ENCODE peak calls at places on chromosomes 4 and X, in ten cellular contexts. One of them, this sample, is unnamed.

GRCh38 chrX:45849261-45849660 is 648.6 kb upstream of the DIPK2B start:
- DNase-seq in tibial nerve: no peak
- DNase-seq in GM23248: peak; percentile 80
- DNase-seq in HCT116: peak; percentile 57
- DNase-seq in heart right ventricle: peak; percentile 2
- DNase-seq in fibroblast of lung: peak; percentile 91
- DNase-seq in CD8-positive, alpha-beta T cell: no peak
- DNase-seq in right lobe of liver: no peak
- DNase-seq in neuronal stem cell: no peak
- DNase-seq in hepatocyte: peak; percentile 50
- DNase-seq in this sample: peak; percentile 16

GRCh38 chrX:152992120-152992519 is 1.8 kb downstream of the PNMA5 start:
- DNase-seq in hepatocyte: no peak
- DNase-seq in tibial nerve: no peak
- DNase-seq in HCT116: no peak
- DNase-seq in GM23248: no peak
- DNase-seq in heart right ventricle: no peak
- DNase-seq in CD8-positive, alpha-beta T cell: no peak
- DNase-seq in neuronal stem cell: no peak
- DNase-seq in right lobe of liver: no peak
- DNase-seq in fibroblast of lung: no peak
- DNase-seq in this sample: no peak

GRCh38 chrX:12779534-12779933 is 11.7 kb upstream of the PRPS2 start:
- DNase-seq in GM23248: no peak
- DNase-seq in hepatocyte: peak; percentile 58
- DNase-seq in right lobe of liver: no peak
- DNase-seq in heart right ventricle: no peak
- DNase-seq in fibroblast of lung: peak; percentile 25
- DNase-seq in tibial nerve: no peak
- DNase-seq in HCT116: no peak
- DNase-seq in neuronal stem cell: no peak
- DNase-seq in CD8-positive, alpha-beta T cell: no peak
- DNase-seq in this sample: no peak

GRCh38 chrX:25344191-25344936 is 328.6 kb upstream of the ARX start:
- DNase-seq in HCT116: no peak
- DNase-seq in fibroblast of lung: no peak
- DNase-seq in right lobe of liver: no peak
- DNase-seq in neuronal stem cell: no peak
- DNase-seq in heart right ventricle: no peak
- DNase-seq in GM23248: no peak
- DNase-seq in tibial nerve: no peak
- DNase-seq in CD8-positive, alpha-beta T cell: no peak
- DNase-seq in hepatocyte: no peak
- DNase-seq in this sample: no peak

GRCh38 chr4:15003891-15004700 is 1.8 kb downstream of the CPEB2 start:
- DNase-seq in heart right ventricle: peak; percentile 32
- DNase-seq in tibial nerve: peak; percentile 27
- DNase-seq in neuronal stem cell: peak; percentile 27
- DNase-seq in CD8-positive, alpha-beta T cell: peak; percentile 38
- DNase-seq in GM23248: peak; percentile 61
- DNase-seq in fibroblast of lung: peak; percentile 23
- DNase-seq in HCT116: no peak
- DNase-seq in right lobe of liver: peak; percentile 67
- DNase-seq in hepatocyte: peak; percentile 73
- DNase-seq in this sample: peak; percentile 76

GRCh38 chr4:183444953-183445543 is 612 bp downstream of the CDKN2AIP start:
- DNase-seq in heart right ventricle: peak; percentile 27
- DNase-seq in neuronal stem cell: no peak
- DNase-seq in hepatocyte: no peak
- DNase-seq in GM23248: peak; percentile 54
- DNase-seq in tibial nerve: peak; percentile 16
- DNase-seq in fibroblast of lung: peak; percentile 20
- DNase-seq in right lobe of liver: no peak
- DNase-seq in HCT116: no peak
- DNase-seq in CD8-positive, alpha-beta T cell: no peak
- DNase-seq in this sample: no peak

GRCh38 chr4:86367577-86367976 is 7.7 kb upstream of the MAPK10 start:
- DNase-seq in CD8-positive, alpha-beta T cell: no peak
- DNase-seq in hepatocyte: no peak
- DNase-seq in right lobe of liver: no peak
- DNase-seq in neuronal stem cell: no peak
- DNase-seq in HCT116: no peak
- DNase-seq in tibial nerve: no peak
- DNase-seq in GM23248: peak; percentile 58
- DNase-seq in heart right ventricle: no peak
- DNase-seq in fibroblast of lung: no peak
- DNase-seq in this sample: no peak

GRCh38 chrX:17405225-17405969 is 30.4 kb downstream of the NHS start:
- DNase-seq in right lobe of liver: no peak
- DNase-seq in HCT116: peak; percentile 66
- DNase-seq in CD8-positive, alpha-beta T cell: no peak
- DNase-seq in GM23248: peak; percentile 58
- DNase-seq in heart right ventricle: no peak
- DNase-seq in hepatocyte: peak; percentile 20
- DNase-seq in fibroblast of lung: peak; percentile 87
- DNase-seq in neuronal stem cell: no peak
- DNase-seq in tibial nerve: no peak
- DNase-seq in this sample: no peak

GRCh38 chr4:2069161-2069971 is 10.2 kb downstream of the NAT8L start:
- DNase-seq in CD8-positive, alpha-beta T cell: no peak
- DNase-seq in GM23248: no peak
- DNase-seq in tibial nerve: no peak
- DNase-seq in neuronal stem cell: no peak
- DNase-seq in hepatocyte: no peak
- DNase-seq in heart right ventricle: no peak
- DNase-seq in HCT116: no peak
- DNase-seq in fibroblast of lung: no peak
- DNase-seq in right lobe of liver: no peak
- DNase-seq in this sample: no peak

GRCh38 chr4:141909541-141909940 is 273.2 kb downstream of the IL15 start:
- DNase-seq in fibroblast of lung: no peak
- DNase-seq in tibial nerve: no peak
- DNase-seq in CD8-positive, alpha-beta T cell: no peak
- DNase-seq in GM23248: no peak
- DNase-seq in neuronal stem cell: no peak
- DNase-seq in heart right ventricle: no peak
- DNase-seq in hepatocyte: no peak
- DNase-seq in HCT116: no peak
- DNase-seq in right lobe of liver: no peak
- DNase-seq in this sample: no peak

GRCh38 chr4:39032218-39033085 is at the start of gene TMEM156:
- DNase-seq in HCT116: no peak
- DNase-seq in right lobe of liver: no peak
- DNase-seq in GM23248: peak; percentile 50
- DNase-seq in hepatocyte: no peak
- DNase-seq in tibial nerve: no peak
- DNase-seq in neuronal stem cell: no peak
- DNase-seq in heart right ventricle: no peak
- DNase-seq in CD8-positive, alpha-beta T cell: no peak
- DNase-seq in fibroblast of lung: no peak
- DNase-seq in this sample: peak; percentile 70

GRCh38 chr4:185381794-185382193 is 13.9 kb downstream of the LRP2BP start:
- DNase-seq in hepatocyte: no peak
- DNase-seq in heart right ventricle: no peak
- DNase-seq in CD8-positive, alpha-beta T cell: no peak
- DNase-seq in HCT116: no peak
- DNase-seq in neuronal stem cell: no peak
- DNase-seq in fibroblast of lung: peak; percentile 33
- DNase-seq in tibial nerve: no peak
- DNase-seq in GM23248: peak; percentile 51
- DNase-seq in right lobe of liver: no peak
- DNase-seq in this sample: no peak

DNA sequence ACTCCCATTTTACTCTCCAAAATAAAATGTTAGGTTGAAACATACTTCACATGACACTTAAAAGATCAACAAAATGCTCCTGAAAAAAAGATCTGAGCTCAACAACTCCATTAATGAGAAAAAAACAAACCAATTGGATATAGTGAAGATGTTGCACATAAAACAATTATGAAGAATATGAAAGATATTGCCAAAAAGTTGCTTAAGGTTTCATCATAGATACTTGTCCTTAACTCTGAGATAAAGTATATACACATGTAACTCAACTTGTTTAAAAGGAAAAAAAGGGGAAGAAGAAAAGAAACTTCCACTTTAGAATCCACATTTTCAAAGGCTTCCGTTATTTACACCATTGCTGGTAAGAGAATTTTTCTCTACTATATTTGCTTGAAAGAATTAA is 2.7 kb downstream of the AFAP1 start:
- DNase-seq in HCT116: no peak
- DNase-seq in heart right ventricle: no peak
- DNase-seq in GM23248: peak; percentile 35
- DNase-seq in right lobe of liver: no peak
- DNase-seq in fibroblast of lung: no peak
- DNase-seq in neuronal stem cell: no peak
- DNase-seq in tibial nerve: no peak
- DNase-seq in hepatocyte: no peak
- DNase-seq in CD8-positive, alpha-beta T cell: no peak
- DNase-seq in this sample: no peak
- H3K4me3 ChIP-seq in HCT116: no peak overlapping the region
- H3K4me3 ChIP-seq in heart right ventricle: no peak overlapping the region
- H3K4me3 ChIP-seq in GM23248: peak overlapping the region; percentile 93
- H3K4me3 ChIP-seq in right lobe of liver: no peak overlapping the region
- H3K4me3 ChIP-seq in fibroblast of lung: peak overlapping the region; percentile 54
- H3K4me3 ChIP-seq in neuronal stem cell: no peak overlapping the region
- H3K4me3 ChIP-seq in tibial nerve: peak overlapping the region; percentile 94
- H3K4me3 ChIP-seq in hepatocyte: no peak overlapping the region
- H3K4me3 ChIP-seq in CD8-positive, alpha-beta T cell: no peak overlapping the region
- H3K4me3 ChIP-seq in this sample: no peak overlapping the region

GRCh38 chr4:122453384-122454000 is 3.0 kb downstream of the IL2 start:
- DNase-seq in right lobe of liver: no peak
- DNase-seq in neuronal stem cell: no peak
- DNase-seq in HCT116: no peak
- DNase-seq in GM23248: no peak
- DNase-seq in tibial nerve: no peak
- DNase-seq in CD8-positive, alpha-beta T cell: no peak
- DNase-seq in hepatocyte: no peak
- DNase-seq in heart right ventricle: no peak
- DNase-seq in fibroblast of lung: no peak
- DNase-seq in this sample: no peak

GRCh38 chr4:122456228-122457106 is at the start of gene IL2:
- DNase-seq in heart right ventricle: no peak
- DNase-seq in right lobe of liver: no peak
- DNase-seq in GM23248: no peak
- DNase-seq in fibroblast of lung: no peak
- DNase-seq in CD8-positive, alpha-beta T cell: no peak
- DNase-seq in tibial nerve: no peak
- DNase-seq in neuronal stem cell: no peak
- DNase-seq in hepatocyte: no peak
- DNase-seq in HCT116: no peak
- DNase-seq in this sample: no peak

GRCh38 chr4:122458625-122459024 is 2.1 kb upstream of the IL2 start:
- DNase-seq in heart right ventricle: no peak
- DNase-seq in HCT116: no peak
- DNase-seq in hepatocyte: peak; percentile 5
- DNase-seq in fibroblast of lung: peak; percentile 45
- DNase-seq in CD8-positive, alpha-beta T cell: peak; percentile 15
- DNase-seq in right lobe of liver: no peak
- DNase-seq in neuronal stem cell: no peak
- DNase-seq in GM23248: peak; percentile 67
- DNase-seq in tibial nerve: no peak
- DNase-seq in this sample: peak; percentile 70
- H3K27ac ChIP-seq in heart right ventricle: no peak overlapping the region
- H3K27ac ChIP-seq in HCT116: no peak overlapping the region
- H3K27ac ChIP-seq in hepatocyte: no peak overlapping the region
- H3K27ac ChIP-seq in fibroblast of lung: no peak overlapping the region
- H3K27ac ChIP-seq in CD8-positive, alpha-beta T cell: no peak overlapping the region
- H3K27ac ChIP-seq in right lobe of liver: no peak overlapping the region
- H3K27ac ChIP-seq in neuronal stem cell: no peak overlapping the region
- H3K27ac ChIP-seq in GM23248: no peak overlapping the region
- H3K27ac ChIP-seq in tibial nerve: no peak overlapping the region
- H3K27ac ChIP-seq in this sample: peak overlapping the region; percentile 6

DNA sequence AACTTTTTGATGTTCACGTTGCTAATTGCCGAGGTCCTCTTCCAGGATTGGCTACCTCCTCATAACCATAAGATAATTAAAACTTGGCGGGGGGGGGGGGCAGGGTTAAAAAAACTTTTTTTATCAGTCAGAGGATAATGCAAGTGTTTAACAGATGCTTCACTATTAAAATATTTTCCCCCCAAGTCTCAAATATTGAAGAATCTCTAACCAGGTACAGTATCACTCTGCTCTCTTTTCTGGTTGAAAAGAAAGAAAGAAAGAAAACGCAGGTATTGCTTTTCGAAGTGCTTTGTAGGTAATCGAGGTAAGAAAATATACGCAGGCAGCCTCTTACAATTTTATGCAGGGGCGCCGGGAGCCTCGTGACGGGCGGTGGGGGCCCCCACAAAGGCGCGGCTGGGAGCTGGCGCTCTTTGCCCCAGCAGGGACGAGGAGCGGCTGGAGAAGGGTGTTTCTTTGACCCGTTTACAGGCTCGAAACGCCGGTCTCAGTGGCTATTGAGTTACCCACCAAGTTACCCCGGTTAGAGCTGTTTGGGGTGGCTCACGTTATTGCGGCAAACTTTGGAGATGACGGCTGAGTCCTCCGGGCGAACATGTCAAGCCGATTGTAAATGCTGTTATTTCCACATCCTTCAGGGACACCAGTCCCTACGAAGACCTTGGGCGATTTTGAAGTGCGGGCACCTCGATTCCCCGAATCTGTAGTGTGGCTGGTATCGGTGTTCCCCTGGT is 465 bp upstream of the HAND2 start:
- DNase-seq in CD8-positive, alpha-beta T cell: no peak
- DNase-seq in heart right ventricle: no peak
- DNase-seq in neuronal stem cell: no peak
- DNase-seq in tibial nerve: no peak
- DNase-seq in fibroblast of lung: no peak
- DNase-seq in HCT116: no peak
- DNase-seq in hepatocyte: no peak
- DNase-seq in right lobe of liver: no peak
- DNase-seq in GM23248: peak; percentile 69
- DNase-seq in this sample: no peak
- H3K4me1 ChIP-seq in CD8-positive, alpha-beta T cell: peaks cover 11% of the 10 kb centered on the region
- H3K4me1 ChIP-seq in heart right ventricle: peaks cover 6% of the 10 kb centered on the region
- H3K4me1 ChIP-seq in neuronal stem cell: peaks cover 2% of the 10 kb centered on the region
- H3K4me1 ChIP-seq in tibial nerve: no peaks in the 10 kb centered on the region
- H3K4me1 ChIP-seq in fibroblast of lung: no peaks in the 10 kb centered on the region
- H3K4me1 ChIP-seq in HCT116: no peaks in the 10 kb centered on the region
- H3K4me1 ChIP-seq in hepatocyte: no peaks in the 10 kb centered on the region
- H3K4me1 ChIP-seq in right lobe of liver: no peaks in the 10 kb centered on the region
- H3K4me1 ChIP-seq in GM23248: peaks cover 7% of the 10 kb centered on the region
- H3K4me1 ChIP-seq in this sample: peaks cover 6% of the 10 kb centered on the region

DNA sequence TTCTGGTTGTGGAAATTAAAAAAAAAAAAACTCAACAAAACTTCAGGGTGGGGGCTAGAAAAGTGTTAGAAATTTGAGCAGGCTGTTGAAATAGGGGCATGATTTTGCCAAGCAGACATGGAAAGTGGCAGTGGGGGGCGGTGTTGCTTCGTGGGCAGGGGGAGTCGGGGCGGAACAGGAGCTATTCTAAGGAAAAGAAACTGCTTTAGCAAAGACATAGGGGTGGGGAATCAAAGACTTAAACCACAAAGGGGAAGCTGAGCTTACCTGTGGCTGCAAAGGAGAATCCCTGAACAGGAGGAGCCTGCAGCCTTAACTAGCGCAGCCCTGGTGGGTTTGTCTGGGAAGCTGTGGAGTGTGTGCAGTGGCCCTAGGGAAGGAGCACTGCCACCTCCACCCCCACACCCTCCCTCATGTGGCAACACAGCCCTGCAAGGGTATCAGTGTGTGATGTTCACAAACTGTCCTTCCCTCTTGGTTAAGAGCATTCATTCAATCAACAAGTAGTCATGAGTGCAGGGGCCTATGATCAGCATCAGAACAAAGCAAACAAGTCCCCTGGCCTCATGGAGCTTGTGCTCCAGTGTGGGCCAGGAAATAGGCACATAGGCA is 20.5 kb downstream of the SEL1L3 start:
- DNase-seq in tibial nerve: no peak
- DNase-seq in heart right ventricle: no peak
- DNase-seq in fibroblast of lung: no peak
- DNase-seq in HCT116: no peak
- DNase-seq in CD8-positive, alpha-beta T cell: peak; percentile 29
- DNase-seq in hepatocyte: no peak
- DNase-seq in neuronal stem cell: no peak
- DNase-seq in right lobe of liver: no peak
- DNase-seq in GM23248: no peak
- DNase-seq in this sample: no peak
- H3K4me3 ChIP-seq in tibial nerve: no peak overlapping the region
- H3K4me3 ChIP-seq in heart right ventricle: no peak overlapping the region
- H3K4me3 ChIP-seq in fibroblast of lung: no peak overlapping the region
- H3K4me3 ChIP-seq in HCT116: no peak overlapping the region
- H3K4me3 ChIP-seq in CD8-positive, alpha-beta T cell: no peak overlapping the region
- H3K4me3 ChIP-seq in hepatocyte: no peak overlapping the region
- H3K4me3 ChIP-seq in neuronal stem cell: no peak overlapping the region
- H3K4me3 ChIP-seq in right lobe of liver: no peak overlapping the region
- H3K4me3 ChIP-seq in GM23248: no peak overlapping the region
- H3K4me3 ChIP-seq in this sample: no peak overlapping the region

This sample was measured in CD8-positive, alpha-beta memory T cell.